ENCODE peak calls at places on chromosomes 7 and 10, in nine cellular contexts. R, Q, E, U, X, F, I, P and O are unnamed samples.

GRCh38 chr10:21363087-21363752 is 162.3 kb downstream of the SKIDA1 start:
- DNase-seq in F (no peak), U (no peak), E (no peak), Q (no peak), R (no peak), P (no peak), X (no peak), I (no peak), O (no peak)

GRCh38 chr7:31986878-31987518 is 83.2 kb downstream of the PDE1C start:
- DNase-seq in E (no peak), X (no peak), U (no peak), I (peak; percentile 64), P (no peak), F (no peak), Q (no peak), R (no peak), O (no peak)

GRCh38 chr7:151087247-151088018 is 1.2 kb downstream of the AGAP3 start:
- DNase-seq in F (no peak), X (no peak), R (peak; percentile 75), Q (peak; percentile 83), P (peak; percentile 43), I (peak; percentile 68), E (no peak), U (no peak), O (peak; percentile 74)

GRCh38 chr7:33044986-33045385 is 17.6 kb downstream of the NT5C3A start:
- DNase-seq in P (no peak), X (no peak), R (no peak), U (no peak), F (no peak), Q (no peak), I (peak; percentile 46), E (no peak), O (no peak)

GRCh38 chr7:129730159-129730558 is 118.6 kb downstream of the NRF1 start:
- DNase-seq in E (no peak), F (no peak), R (no peak), P (no peak), I (no peak), U (no peak), X (no peak), Q (no peak), O (no peak)

GRCh38 chr7:74187915-74188675 is 13.9 kb downstream of the EIF4H start:
- DNase-seq in E (no peak), U (no peak), Q (no peak), P (no peak), F (no peak), X (no peak), I (peak; percentile 67), R (no peak), O (no peak)

GRCh38 chr7:101153969-101154692 is at the start of gene AP1S1:
- DNase-seq in F (peak; percentile 76), X (peak; percentile 84), U (peak; percentile 81), P (peak; percentile 96), E (peak; percentile 83), Q (peak; percentile 99), I (peak; percentile 92), R (peak; percentile 95), O (peak; percentile 92)

GRCh38 chr7:28410628-28411578 is 1.4 kb upstream of the CREB5 start:
- DNase-seq in I (peak; percentile 51), F (no peak), P (no peak), R (peak; percentile 48), U (no peak), Q (peak; percentile 56), X (no peak), E (peak; percentile 79), O (no peak)

GRCh38 chr7:112132123-112132694 is 74.0 kb downstream of the DOCK4 start:
- DNase-seq in E (no peak), Q (no peak), U (no peak), F (no peak), P (no peak), X (no peak), I (no peak), R (no peak), O (no peak)

GRCh38 chr7:121003986-121004685 is 15.6 kb downstream of the CPED1 start:
- DNase-seq in U (no peak), F (no peak), I (no peak), Q (no peak), X (no peak), P (no peak), E (no peak), R (no peak), O (no peak)

GRCh38 chr7:8236781-8237407 is 25.1 kb downstream of the ICA1 start:
- DNase-seq in U (no peak), I (no peak), X (no peak), R (no peak), F (no peak), Q (no peak), E (no peak), P (no peak), O (no peak)